ENCODE peak calls at places on chromosomes 1 and 21, in nine cellular contexts. Q is HFF-Myc; D is H54; X is OCI-M1; W is activated naive CD4-positive, alpha-beta T cell; S is HT1080; U is AG08396; I is activated CD8-positive, alpha-beta memory T cell treated with anti-CD3 and anti-CD28 coated beads for 48 hours; N is CD8-positive, alpha-beta T cell. C is an unnamed sample.

GRCh38 chr1:56516539-56517252 is 62.7 kb downstream of the PLPP3 start:
- DNase-seq in Q (no peak), D (no peak), X (peak), W (no peak), S (peak), U (no peak), I (no peak), N (no peak), C (no peak)

GRCh38 chr1:204268101-204268500 is 54.3 kb upstream of the GOLT1A start:
- DNase-seq in Q (no peak), D (no peak), X (no peak), W (no peak), S (no peak), U (no peak), I (no peak), N (no peak), C (no peak)

GRCh38 chr1:96220644-96221043 is 500.9 kb upstream of the PTBP2 start:
- DNase-seq in Q (no peak), D (no peak), X (no peak), W (no peak), S (no peak), U (no peak), I (no peak), N (no peak), C (no peak)

GRCh38 chr1:82978461-82979324 is 1020.2 kb downstream of the TTLL7 start:
- DNase-seq in Q (no peak), D (no peak), X (no peak), W (no peak), S (peak), U (no peak), I (no peak), N (no peak), C (no peak)

GRCh38 chr1:85463666-85464496 is 1.1 kb downstream of the DDAH1 start:
- DNase-seq in Q (no peak), D (no peak), X (no peak), W (no peak), S (peak), U (peak), I (no peak), N (no peak), C (no peak)

GRCh38 chr1:8171751-8172464 is 145.8 kb upstream of the ERRFI1 start:
- DNase-seq in Q (no peak), D (no peak), X (no peak), W (no peak), S (no peak), U (no peak), I (no peak), N (no peak), C (no peak)

GRCh38 chr21:15164678-15165303 is 100.0 kb upstream of the NRIP1 start:
- DNase-seq in Q (no peak), D (no peak), X (no peak), W (no peak), S (no peak), U (no peak), I (no peak), N (no peak), C (no peak)

GRCh38 chr1:218299416-218299815 is 14.3 kb downstream of the RRP15 start:
- DNase-seq in Q (peak), D (no peak), X (peak), W (no peak), S (peak), U (peak), I (no peak), N (no peak), C (no peak)

GRCh38 chr1:66275601-66276023 is 258.3 kb upstream of the SGIP1 start:
- DNase-seq in Q (no peak), D (no peak), X (peak), W (no peak), S (no peak), U (no peak), I (no peak), N (no peak), C (no peak)

GRCh38 chr1:210726621-210727020 is 397.9 kb downstream of the HHAT start:
- DNase-seq in Q (peak), D (no peak), X (peak), W (no peak), S (no peak), U (no peak), I (no peak), N (peak), C (peak)

GRCh38 chr1:60103186-60103585 is 29.6 kb upstream of the C1orf87 start:
- DNase-seq in Q (peak), D (no peak), X (no peak), W (no peak), S (no peak), U (no peak), I (no peak), N (no peak), C (no peak)

GRCh38 chr21:22855581-22855980 is 1857.4 kb downstream of the NCAM2 start:
- DNase-seq in Q (no peak), D (no peak), X (no peak), W (no peak), S (peak), U (no peak), I (no peak), N (no peak), C (no peak)

GRCh38 chr21:33268736-33269441 is 2.7 kb downstream of the IL10RB start:
- DNase-seq in Q (no peak), D (no peak), X (no peak), W (no peak), S (no peak), U (no peak), I (no peak), N (peak), C (no peak)

GRCh38 chr1:1797731-1798341 is 19.6 kb upstream of the NADK start:
- DNase-seq in Q (no peak), D (no peak), X (no peak), W (no peak), S (no peak), U (no peak), I (no peak), N (no peak), C (no peak)

GRCh38 chr1:30446100-30446499 is 277.3 kb downstream of the MATN1 start:
- DNase-seq in Q (no peak), D (no peak), X (no peak), W (no peak), S (no peak), U (no peak), I (no peak), N (no peak), C (peak)

GRCh38 chr1:211145944-211146343 is 12.0 kb upstream of the KCNH1 start:
- DNase-seq in Q (no peak), D (no peak), X (no peak), W (no peak), S (no peak), U (no peak), I (no peak), N (no peak), C (no peak)

GRCh38 chr1:151547119-151547899 is 7.2 kb downstream of the TUFT1 start:
- DNase-seq in Q (peak), D (peak), X (no peak), W (no peak), S (peak), U (peak), I (no peak), N (no peak), C (peak)

GRCh38 chr1:11051781-11052510 is 4.9 kb upstream of the MASP2 start:
- DNase-seq in Q (no peak), D (no peak), X (no peak), W (no peak), S (no peak), U (no peak), I (no peak), N (no peak), C (no peak)

GRCh38 chr1:220734571-220735326 is 13.4 kb upstream of the MTARC2 start:
- DNase-seq in Q (peak), D (peak), X (no peak), W (no peak), S (peak), U (peak), I (no peak), N (no peak), C (no peak)

GRCh38 chr1:159492575-159493323 is 43.1 kb downstream of the OR10J5 start:
- DNase-seq in Q (no peak), D (peak), X (peak), W (no peak), S (peak), U (peak), I (no peak), N (no peak), C (no peak)

GRCh38 chr1:198134252-198134651 is 22.5 kb upstream of the NEK7 start:
- DNase-seq in Q (no peak), D (no peak), X (no peak), W (no peak), S (no peak), U (no peak), I (no peak), N (no peak), C (no peak)

GRCh38 chr1:229032455-229032854 is 238.5 kb upstream of the RAB4A start:
- DNase-seq in Q (no peak), D (no peak), X (no peak), W (no peak), S (peak), U (no peak), I (no peak), N (no peak), C (no peak)

GRCh38 chr1:242673652-242674051 is 149.2 kb upstream of the PLD5 start:
- DNase-seq in Q (no peak), D (no peak), X (no peak), W (no peak), S (no peak), U (no peak), I (no peak), N (no peak), C (no peak)

GRCh38 chr21:31279986-31280385 is 64.1 kb downstream of the TIAM1 start:
- DNase-seq in Q (no peak), D (no peak), X (no peak), W (no peak), S (no peak), U (no peak), I (no peak), N (no peak), C (no peak)

C was measured in mesothelial cell of epicardium.